ENCODE peak calls at places on chromosomes 7 and 10, in seven cellular contexts. One of them, this sample, is unnamed.

GRCh38 chr10:121904888-121905287 is 22.9 kb downstream of the ATE1 start:
- DNase-seq in spleen: no peak
- DNase-seq in HFFc6: no peak
- DNase-seq in Peyer's patch: no peak
- DNase-seq in heart right ventricle: no peak
- DNase-seq in NB4: no peak
- DNase-seq in heart left ventricle: no peak
- DNase-seq in this sample: no peak

GRCh38 chr10:10826125-10826524 is 191.5 kb upstream of the CELF2 start:
- DNase-seq in spleen: no peak
- DNase-seq in HFFc6: peak; percentile 87
- DNase-seq in Peyer's patch: no peak
- DNase-seq in heart right ventricle: no peak
- DNase-seq in NB4: no peak
- DNase-seq in heart left ventricle: no peak
- DNase-seq in this sample: no peak

GRCh38 chr10:1778570-1778969 is 41.2 kb upstream of the ADARB2 start:
- DNase-seq in spleen: no peak
- DNase-seq in HFFc6: no peak
- DNase-seq in Peyer's patch: no peak
- DNase-seq in heart right ventricle: no peak
- DNase-seq in NB4: no peak
- DNase-seq in heart left ventricle: no peak
- DNase-seq in this sample: no peak

GRCh38 chr10:34462993-34463392 is 352.1 kb downstream of the PARD3 start:
- DNase-seq in spleen: no peak
- DNase-seq in HFFc6: no peak
- DNase-seq in Peyer's patch: no peak
- DNase-seq in heart right ventricle: no peak
- DNase-seq in NB4: no peak
- DNase-seq in heart left ventricle: no peak
- DNase-seq in this sample: no peak

GRCh38 chr10:8873310-8873709 is 818.8 kb downstream of the GATA3 start:
- DNase-seq in spleen: no peak
- DNase-seq in HFFc6: no peak
- DNase-seq in Peyer's patch: no peak
- DNase-seq in heart right ventricle: no peak
- DNase-seq in NB4: no peak
- DNase-seq in heart left ventricle: no peak
- DNase-seq in this sample: no peak

GRCh38 chr10:27104919-27105318 is 4.6 kb upstream of the ANKRD26 start:
- DNase-seq in spleen: no peak
- DNase-seq in HFFc6: no peak
- DNase-seq in Peyer's patch: no peak
- DNase-seq in heart right ventricle: no peak
- DNase-seq in NB4: peak; percentile 1
- DNase-seq in heart left ventricle: no peak
- DNase-seq in this sample: no peak

GRCh38 chr10:109964318-109964717 is 41.0 kb upstream of the XPNPEP1 start:
- DNase-seq in spleen: no peak
- DNase-seq in HFFc6: no peak
- DNase-seq in Peyer's patch: no peak
- DNase-seq in heart right ventricle: no peak
- DNase-seq in NB4: no peak
- DNase-seq in heart left ventricle: no peak
- DNase-seq in this sample: no peak

GRCh38 chr7:2637505-2638223 is 5.9 kb downstream of the TTYH3 start:
- DNase-seq in spleen: peak; percentile 94
- DNase-seq in HFFc6: no peak
- DNase-seq in Peyer's patch: no peak
- DNase-seq in heart right ventricle: peak; percentile 65
- DNase-seq in NB4: peak; percentile 88
- DNase-seq in heart left ventricle: peak; percentile 76
- DNase-seq in this sample: no peak

GRCh38 chr10:31299119-31299518 is 19.9 kb upstream of the ZEB1 start:
- DNase-seq in spleen: no peak
- DNase-seq in HFFc6: no peak
- DNase-seq in Peyer's patch: no peak
- DNase-seq in heart right ventricle: no peak
- DNase-seq in NB4: no peak
- DNase-seq in heart left ventricle: no peak
- DNase-seq in this sample: no peak

GRCh38 chr10:123351715-123352114 is 197.5 kb downstream of the BUB3 start:
- DNase-seq in spleen: no peak
- DNase-seq in HFFc6: no peak
- DNase-seq in Peyer's patch: no peak
- DNase-seq in heart right ventricle: no peak
- DNase-seq in NB4: no peak
- DNase-seq in heart left ventricle: no peak
- DNase-seq in this sample: no peak

GRCh38 chr10:78692071-78692470 is 376.7 kb upstream of the ZMIZ1 start:
- DNase-seq in spleen: no peak
- DNase-seq in HFFc6: no peak
- DNase-seq in Peyer's patch: no peak
- DNase-seq in heart right ventricle: no peak
- DNase-seq in NB4: no peak
- DNase-seq in heart left ventricle: no peak
- DNase-seq in this sample: no peak

GRCh38 chr7:130875265-130875741 is 141.3 kb upstream of the KLF14 start:
- DNase-seq in spleen: peak; percentile 85
- DNase-seq in HFFc6: no peak
- DNase-seq in Peyer's patch: no peak
- DNase-seq in heart right ventricle: peak; percentile 36
- DNase-seq in NB4: peak; percentile 49
- DNase-seq in heart left ventricle: no peak
- DNase-seq in this sample: peak; percentile 22

GRCh38 chr7:147400926-147401325 is 1189.6 kb upstream of the C7orf33 start:
- DNase-seq in spleen: no peak
- DNase-seq in HFFc6: no peak
- DNase-seq in Peyer's patch: no peak
- DNase-seq in heart right ventricle: no peak
- DNase-seq in NB4: no peak
- DNase-seq in heart left ventricle: no peak
- DNase-seq in this sample: no peak

GRCh38 chr7:156368053-156368452 is 272.5 kb upstream of the RNF32 start:
- DNase-seq in spleen: no peak
- DNase-seq in HFFc6: no peak
- DNase-seq in Peyer's patch: no peak
- DNase-seq in heart right ventricle: no peak
- DNase-seq in NB4: no peak
- DNase-seq in heart left ventricle: no peak
- DNase-seq in this sample: no peak

GRCh38 chr7:7707756-7708310 is 10.6 kb downstream of the RPA3 start:
- DNase-seq in spleen: no peak
- DNase-seq in HFFc6: peak; percentile 1
- DNase-seq in Peyer's patch: no peak
- DNase-seq in heart right ventricle: no peak
- DNase-seq in NB4: no peak
- DNase-seq in heart left ventricle: no peak
- DNase-seq in this sample: no peak

GRCh38 chr10:113360870-113361269 is 192.0 kb upstream of the HABP2 start:
- DNase-seq in spleen: no peak
- DNase-seq in HFFc6: no peak
- DNase-seq in Peyer's patch: no peak
- DNase-seq in heart right ventricle: no peak
- DNase-seq in NB4: no peak
- DNase-seq in heart left ventricle: no peak
- DNase-seq in this sample: no peak
- TF ChIP-seq CTCF in spleen: no peak
- TF ChIP-seq CTCF in HFFc6: no peak
- TF ChIP-seq CTCF in Peyer's patch: no peak
- TF ChIP-seq CTCF in heart right ventricle: no peak
- TF ChIP-seq CTCF in NB4: no peak
- TF ChIP-seq CTCF in heart left ventricle: no peak
- TF ChIP-seq CTCF in this sample: no peak

DNA sequence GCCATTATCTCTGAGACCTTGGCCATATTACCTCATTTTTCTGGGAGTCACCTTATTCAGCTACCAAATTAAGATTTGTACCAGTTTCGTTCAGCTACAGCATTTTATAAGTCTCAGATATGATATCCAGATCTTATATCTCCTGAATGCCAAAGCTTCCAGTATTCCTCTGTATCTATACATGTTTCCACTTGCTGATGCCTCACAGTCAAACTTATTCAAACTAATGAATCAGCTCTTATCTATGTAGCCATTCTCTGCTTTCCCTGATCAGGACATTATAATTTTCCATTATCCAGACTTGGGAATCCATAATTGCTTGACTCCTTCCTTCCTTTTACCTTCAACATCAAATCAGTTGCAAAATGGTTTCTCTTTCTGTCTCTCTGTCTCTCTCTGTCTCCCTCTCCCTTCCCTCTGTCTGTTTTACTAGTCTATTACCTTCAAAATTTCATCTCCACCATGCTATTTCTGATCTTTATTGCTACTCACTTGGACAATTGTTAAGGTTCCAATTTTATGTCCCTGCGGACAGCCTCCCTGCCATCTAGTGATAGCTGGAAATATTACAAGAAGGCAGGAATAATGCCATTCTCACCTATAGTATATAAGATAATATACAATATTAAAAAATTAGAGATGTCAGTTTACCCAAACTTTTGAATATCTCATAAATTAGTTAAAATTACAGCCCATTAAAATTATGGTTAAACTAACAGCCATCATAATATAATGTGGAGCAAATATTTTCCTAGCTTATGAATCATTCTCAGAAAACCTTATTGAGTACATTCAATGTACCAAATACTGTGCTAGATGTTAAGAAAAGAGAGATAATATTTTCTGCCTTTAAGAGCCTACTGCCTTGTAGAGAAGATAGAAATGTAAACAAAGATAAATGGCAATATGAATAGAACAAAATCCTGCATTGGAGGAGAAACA is 89.8 kb downstream of the PCLO start:
- DNase-seq in spleen: no peak
- DNase-seq in HFFc6: no peak
- DNase-seq in Peyer's patch: no peak
- DNase-seq in heart right ventricle: no peak
- DNase-seq in NB4: no peak
- DNase-seq in heart left ventricle: no peak
- DNase-seq in this sample: no peak
- TF ChIP-seq CTCF in spleen: no peak
- TF ChIP-seq CTCF in HFFc6: no peak
- TF ChIP-seq CTCF in Peyer's patch: no peak
- TF ChIP-seq CTCF in heart right ventricle: no peak
- TF ChIP-seq CTCF in NB4: peak; percentile 5
- TF ChIP-seq CTCF in heart left ventricle: no peak
- TF ChIP-seq CTCF in this sample: peak; percentile 54

GRCh38 chr7:115210552-115210951 is 288.7 kb downstream of the MDFIC start:
- DNase-seq in spleen: no peak
- DNase-seq in HFFc6: no peak
- DNase-seq in Peyer's patch: no peak
- DNase-seq in heart right ventricle: no peak
- DNase-seq in NB4: no peak
- DNase-seq in heart left ventricle: no peak
- DNase-seq in this sample: no peak

GRCh38 chr7:115211171-115211570 is 289.3 kb downstream of the MDFIC start:
- DNase-seq in spleen: no peak
- DNase-seq in HFFc6: no peak
- DNase-seq in Peyer's patch: no peak
- DNase-seq in heart right ventricle: no peak
- DNase-seq in NB4: no peak
- DNase-seq in heart left ventricle: no peak
- DNase-seq in this sample: no peak

GRCh38 chr7:115208710-115209540 is 287.0 kb downstream of the MDFIC start:
- DNase-seq in spleen: no peak
- DNase-seq in HFFc6: no peak
- DNase-seq in Peyer's patch: no peak
- DNase-seq in heart right ventricle: no peak
- DNase-seq in NB4: no peak
- DNase-seq in heart left ventricle: no peak
- DNase-seq in this sample: no peak
- TF ChIP-seq CTCF in spleen: no peak
- TF ChIP-seq CTCF in HFFc6: no peak
- TF ChIP-seq CTCF in Peyer's patch: no peak
- TF ChIP-seq CTCF in heart right ventricle: no peak
- TF ChIP-seq CTCF in NB4: no peak
- TF ChIP-seq CTCF in heart left ventricle: no peak
- TF ChIP-seq CTCF in this sample: no peak

GRCh38 chr10:18145652-18146051 is 5.4 kb downstream of the CACNB2 start:
- DNase-seq in spleen: no peak
- DNase-seq in HFFc6: no peak
- DNase-seq in Peyer's patch: no peak
- DNase-seq in heart right ventricle: no peak
- DNase-seq in NB4: no peak
- DNase-seq in heart left ventricle: no peak
- DNase-seq in this sample: no peak
- TF ChIP-seq CTCF in spleen: no peak
- TF ChIP-seq CTCF in HFFc6: no peak
- TF ChIP-seq CTCF in Peyer's patch: no peak
- TF ChIP-seq CTCF in heart right ventricle: no peak
- TF ChIP-seq CTCF in NB4: no peak
- TF ChIP-seq CTCF in heart left ventricle: no peak
- TF ChIP-seq CTCF in this sample: no peak

GRCh38 chr7:117459735-117460134 is 20.1 kb upstream of the CFTR start:
- DNase-seq in spleen: no peak
- DNase-seq in HFFc6: no peak
- DNase-seq in Peyer's patch: no peak
- DNase-seq in heart right ventricle: no peak
- DNase-seq in NB4: no peak
- DNase-seq in heart left ventricle: no peak
- DNase-seq in this sample: no peak

DNA sequence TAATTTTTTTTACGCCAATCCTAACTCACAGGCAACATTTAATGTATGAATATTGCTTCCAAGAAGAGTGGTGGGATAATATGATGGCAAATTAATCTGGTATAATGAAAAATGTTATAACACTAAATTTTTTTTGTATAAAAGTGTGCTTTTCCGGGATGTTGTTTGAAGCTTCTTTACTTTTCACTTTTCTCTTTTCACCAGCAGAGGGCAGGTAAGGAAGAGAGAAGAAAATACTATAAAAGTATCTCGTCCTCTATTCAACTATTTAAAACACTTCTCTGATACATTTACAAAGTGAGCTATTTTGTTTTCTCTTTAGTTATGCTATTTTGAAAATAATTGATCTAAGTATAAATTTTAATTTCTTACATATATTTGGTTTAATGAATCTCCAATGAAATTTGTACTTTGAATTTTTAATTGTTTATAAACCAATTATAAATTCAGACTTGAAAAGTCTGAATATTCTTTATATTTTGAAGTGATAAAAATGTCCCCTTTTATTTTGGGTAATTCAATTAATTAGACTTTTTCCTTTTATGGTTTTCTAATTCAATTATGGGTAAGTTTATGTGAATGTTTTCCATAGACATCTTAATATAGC is 20.7 kb upstream of the CFTR start:
- DNase-seq in spleen: no peak
- DNase-seq in HFFc6: peak; percentile 3
- DNase-seq in Peyer's patch: no peak
- DNase-seq in heart right ventricle: no peak
- DNase-seq in NB4: peak; percentile 38
- DNase-seq in heart left ventricle: no peak
- DNase-seq in this sample: no peak
- TF ChIP-seq CTCF in spleen: peak; percentile 35
- TF ChIP-seq CTCF in HFFc6: peak; percentile 84
- TF ChIP-seq CTCF in Peyer's patch: no peak
- TF ChIP-seq CTCF in heart right ventricle: peak; percentile 69
- TF ChIP-seq CTCF in NB4: peak; percentile 60
- TF ChIP-seq CTCF in heart left ventricle: peak; percentile 62
- TF ChIP-seq CTCF in this sample: peak; percentile 90